ENCODE peak calls at places on chromosomes 12 and 14, in five cellular contexts. K is A549, F is K562, X is HepG2, L is upper lobe of left lung. N is an unnamed sample.

GRCh38 chr12:51082561-51083139 is 746 bp downstream of the CSRNP2 start:
- ATAC-seq in L (peak; percentile 50), X (no peak), K (peak; percentile 54), F (no peak), N (peak; percentile 17)

GRCh38 chr12:64066776-64067175 is 155.3 kb downstream of the KICS2 start:
- ATAC-seq in L (no peak), X (no peak), K (no peak), F (no peak), N (no peak)

GRCh38 chr12:93000026-93000425 is 70.9 kb upstream of the EEA1 start:
- ATAC-seq in K (no peak), X (no peak), L (no peak), F (no peak), N (no peak)

GRCh38 chr14:105060751-105061427 is 4.3 kb downstream of the GPR132 start:
- ATAC-seq in K (no peak), L (peak; percentile 43), X (no peak), F (no peak), N (peak; percentile 33)

GRCh38 chr12:89731064-89731463 is 22.4 kb upstream of the ATP2B1 start:
- ATAC-seq in F (no peak), K (no peak), X (no peak), L (peak; percentile 42), N (no peak)

GRCh38 chr14:20657216-20658211 is 16.0 kb upstream of the OR6S1 start:
- ATAC-seq in L (no peak), X (peak; percentile 63), F (peak; percentile 75), K (peak; percentile 84), N (no peak)

GRCh38 chr12:71158361-71158882 is 623 bp upstream of the TSPAN8 start:
- ATAC-seq in X (no peak), F (no peak), L (no peak), K (no peak), N (no peak)

GRCh38 chr12:4984344-4984743 is 59.3 kb upstream of the KCNA5 start:
- ATAC-seq in X (no peak), K (no peak), L (no peak), F (no peak), N (no peak)

GRCh38 chr12:12899530-12900380 is 8.4 kb downstream of the GPRC5A start:
- ATAC-seq in K (peak; percentile 33), X (no peak), L (peak; percentile 37), F (peak; percentile 46), N (peak; percentile 54)
- H3K4me3 ChIP-seq in K (peak overlapping the region; percentile 0), X (no peak overlapping the region), L (no peak overlapping the region), F (no peak overlapping the region), N (no peak overlapping the region)

DNA sequence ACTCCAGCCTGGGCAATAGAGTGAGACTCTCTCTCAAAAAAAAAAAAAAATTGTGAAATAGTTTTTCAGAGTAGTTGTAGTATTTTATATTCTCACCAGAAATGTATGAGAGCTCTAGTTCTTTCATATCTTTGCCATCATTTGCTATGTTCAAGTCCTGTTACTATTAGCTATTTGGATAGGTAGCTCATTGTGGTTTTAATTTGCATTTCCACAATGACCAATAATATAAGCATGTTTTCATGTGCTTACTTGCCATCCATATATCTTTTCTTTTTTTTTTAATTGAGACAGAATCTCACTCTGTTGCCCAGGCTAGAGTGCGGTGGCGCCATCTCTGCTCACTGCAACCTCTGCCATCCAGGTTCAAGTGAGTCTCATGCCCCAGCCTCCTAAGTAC is 8.4 kb upstream of the RIPK3 start:
- ATAC-seq in F (no peak), X (no peak), K (no peak), L (no peak), N (no peak)
- TF ChIP-seq EP300 in F (no peak), X (no peak), K (no peak), L (no peak), N (no peak)

GRCh38 chr12:6204533-6205143 is 4.4 kb downstream of the CD9 start:
- ATAC-seq in F (peak; percentile 76), X (peak; percentile 47), K (no peak), L (no peak), N (no peak)

GRCh38 chr12:6207254-6207942 is 7.2 kb downstream of the CD9 start:
- ATAC-seq in F (no peak), X (no peak), K (no peak), L (no peak), N (peak; percentile 11)

GRCh38 chr12:6205761-6206160 is 5.6 kb downstream of the CD9 start:
- ATAC-seq in L (no peak), F (no peak), K (no peak), X (no peak), N (no peak)

GRCh38 chr12:6206327-6206726 is 6.1 kb downstream of the CD9 start:
- ATAC-seq in F (no peak), X (no peak), L (no peak), K (no peak), N (no peak)

DNA sequence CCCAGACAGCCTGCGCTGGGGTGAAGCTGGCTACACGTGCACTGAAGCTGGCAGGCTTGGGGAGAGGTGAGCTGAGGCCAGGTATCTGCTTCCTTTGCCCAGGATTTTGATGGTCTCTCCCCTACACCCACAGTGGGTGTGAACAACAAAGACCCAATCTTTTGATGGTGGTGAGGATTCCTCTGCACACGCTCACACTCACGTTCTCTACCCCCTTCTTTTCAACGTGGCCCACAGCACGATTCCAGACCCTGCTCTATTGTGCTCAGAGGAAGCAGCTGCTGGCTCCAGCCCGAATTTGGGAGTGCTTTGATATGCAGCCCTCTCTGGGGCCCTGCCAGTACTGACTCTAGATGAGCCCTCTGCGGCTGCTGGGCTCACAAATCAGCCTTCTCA is 4.9 kb downstream of the CD9 start:
- ATAC-seq in X (no peak), L (no peak), K (no peak), F (no peak), N (peak; percentile 36)
- H3K4me1 ChIP-seq in X (peaks cover 26% of the 10 kb centered on the region), L (peaks cover 82% of the 10 kb centered on the region), K (peaks cover 33% of the 10 kb centered on the region), F (no peaks in the 10 kb centered on the region), N (peaks cover 76% of the 10 kb centered on the region)

GRCh38 chr12:105418232-105418631 is 87.7 kb downstream of the C12orf75 start:
- ATAC-seq in K (peak; percentile 84), X (no peak), L (peak; percentile 47), F (no peak), N (no peak)
- H3K4me3 ChIP-seq in K (no peak overlapping the region), X (no peak overlapping the region), L (no peak overlapping the region), F (no peak overlapping the region), N (no peak overlapping the region)

GRCh38 chr12:121464331-121464730 is 64.4 kb downstream of the RNF34 start:
- ATAC-seq in X (no peak), K (no peak), F (no peak), L (no peak), N (no peak)

GRCh38 chr12:121468451-121468850 is 68.5 kb downstream of the RNF34 start:
- ATAC-seq in K (no peak), L (no peak), X (no peak), F (no peak), N (no peak)

GRCh38 chr12:121465921-121466799 is 66.2 kb downstream of the RNF34 start:
- ATAC-seq in X (no peak), L (no peak), K (no peak), F (no peak), N (no peak)

GRCh38 chr12:121466800-121467637 is 67.1 kb downstream of the RNF34 start:
- ATAC-seq in K (peak; percentile 95), X (peak; percentile 91), L (peak; percentile 96), F (peak; percentile 97), N (peak; percentile 96)

GRCh38 chr12:121467638-121468403 is 67.9 kb downstream of the RNF34 start:
- ATAC-seq in K (peak; percentile 53), L (peak; percentile 32), X (peak; percentile 58), F (peak; percentile 14), N (peak; percentile 23)
- TF ChIP-seq EP300 in K (no peak), L (no peak), X (no peak), F (no peak), N (no peak)

GRCh38 chr14:63045234-63045611 is at the start of gene KCNH5:
- ATAC-seq in X (peak; percentile 87), K (peak; percentile 92), F (peak; percentile 68), L (peak; percentile 86), N (peak; percentile 29)

GRCh38 chr14:63045612-63046320 is 508 bp upstream of the KCNH5 start:
- ATAC-seq in X (peak; percentile 93), L (peak; percentile 59), F (peak; percentile 80), K (peak; percentile 89), N (peak; percentile 29)

GRCh38 chr14:63039800-63040380 is 5.4 kb downstream of the KCNH5 start:
- ATAC-seq in L (no peak), X (peak; percentile 80), K (peak; percentile 89), F (no peak), N (no peak)
- H3K4me1 ChIP-seq in L (peaks cover 1% of the 10 kb centered on the region), X (no peaks in the 10 kb centered on the region), K (no peaks in the 10 kb centered on the region), F (no peaks in the 10 kb centered on the region), N (no peaks in the 10 kb centered on the region)